ENCODE peak calls at places on chromosomes 7 and 10, in four cellular contexts. G is heart left ventricle, I is testis, A is Peyer's patch. S is an unnamed sample. For H3K4me1, the result is how much of the 10 kb centered on the place peaks cover.

GRCh38 chr7:11655163-11655562 is 176.8 kb downstream of the THSD7A start:
- DNase-seq in G (no peak), A (no peak), I (no peak), S (no peak)

GRCh38 chr7:42162560-42163325 is 74.3 kb downstream of the GLI3 start:
- DNase-seq in G (no peak), A (no peak), I (no peak), S (no peak)

GRCh38 chr10:129507216-129507615 is 40.2 kb downstream of the MGMT start:
- DNase-seq in I (no peak), G (no peak), A (no peak), S (no peak)

GRCh38 chr10:80924063-80924952 is 386.6 kb downstream of the SH2D4B start:
- DNase-seq in G (no peak), I (peak), A (peak), S (peak)

GRCh38 chr10:15238553-15239335 is 70.3 kb upstream of the NMT2 start:
- DNase-seq in G (no peak), I (no peak), A (no peak), S (no peak)

GRCh38 chr10:79179404-79180309 is 110.9 kb downstream of the ZMIZ1 start:
- DNase-seq in G (no peak), A (no peak), I (no peak), S (peak)

GRCh38 chr7:16651391-16652254 is 5.6 kb downstream of the BZW2 start:
- DNase-seq in I (no peak), A (no peak), G (no peak), S (no peak)

GRCh38 chr10:12833451-12833850 is 168.1 kb downstream of the CCDC3 start:
- DNase-seq in G (no peak), I (no peak), A (no peak), S (no peak)

GRCh38 chr10:3538850-3539531 is 246.0 kb downstream of the KLF6 start:
- DNase-seq in A (no peak), G (peak), I (no peak), S (no peak)

GRCh38 chr7:98051118-98051744 is 55.4 kb upstream of the LMTK2 start:
- DNase-seq in G (no peak), I (peak), A (peak), S (no peak)

GRCh38 chr7:112759905-112760304 is 30.3 kb downstream of the TMEM168 start:
- DNase-seq in A (no peak), I (no peak), G (no peak), S (no peak)

GRCh38 chr7:71601840-71602239 is 469.9 kb downstream of the GALNT17 start:
- DNase-seq in A (no peak), I (no peak), G (no peak), S (no peak)

GRCh38 chr7:99478464-99479440 is 6.1 kb downstream of the ZNF789 start:
- DNase-seq in G (no peak), I (no peak), A (no peak), S (no peak)

GRCh38 chr7:124246262-124246863 is 213.5 kb upstream of the TMEM229A start:
- DNase-seq in A (no peak), I (no peak), G (no peak), S (no peak)

GRCh38 chr10:103193820-103194529 is 903 bp upstream of the NT5C2 start:
- DNase-seq in G (no peak), A (no peak), I (no peak), S (no peak)

GRCh38 chr10:58662314-58662713 is 149.6 kb downstream of the BICC1 start:
- DNase-seq in A (no peak), I (no peak), G (no peak), S (no peak)

GRCh38 chr10:86258488-86258887 is 108.1 kb downstream of the GRID1 start:
- DNase-seq in A (no peak), G (no peak), I (no peak), S (no peak)

GRCh38 chr7:39248693-39249090 is 271.0 kb downstream of the POU6F2 start:
- DNase-seq in A (no peak), G (no peak), I (no peak), S (no peak)

GRCh38 chr10:43943825-43944360 is 295.2 kb upstream of the ZNF32 start:
- DNase-seq in I (no peak), G (no peak), A (no peak), S (no peak)

GRCh38 chr10:13158401-13158800 is 3.0 kb upstream of the MCM10 start:
- DNase-seq in G (no peak), I (peak), A (no peak), S (peak)

GRCh38 chr7:100444311-100445278 is 8.3 kb upstream of the PPP1R35 start:
- DNase-seq in G (no peak), A (peak), I (no peak), S (no peak)

GRCh38 chr7:117119192-117119924 is 166.1 kb downstream of the ST7 start:
- DNase-seq in I (peak), A (peak), G (peak), S (peak)

GRCh38 chr7:24403557-24403956 is 119.6 kb downstream of the NPY start:
- DNase-seq in A (no peak), G (no peak), I (no peak), S (no peak)

GRCh38 chr7:24404315-24404714 is 120.3 kb downstream of the NPY start:
- DNase-seq in A (no peak), I (no peak), G (no peak), S (no peak)

GRCh38 chr7:24405002-24405401 is 121.0 kb downstream of the NPY start:
- DNase-seq in I (no peak), A (no peak), G (no peak), S (no peak)

GRCh38 chr7:24402655-24403054 is 118.7 kb downstream of the NPY start:
- DNase-seq in A (no peak), I (no peak), G (no peak), S (no peak)

GRCh38 chr7:24401628-24402593 is 117.9 kb downstream of the NPY start:
- DNase-seq in G (no peak), A (no peak), I (no peak), S (no peak)
- H3K4me3 ChIP-seq in G (no peak), A (no peak), I (no peak), S (no peak)

GRCh38 chr10:119283387-119283786 is 76.0 kb downstream of the GRK5 start:
- DNase-seq in A (no peak), G (no peak), I (no peak), S (no peak)

GRCh38 chr10:119284679-119285096 is 77.3 kb downstream of the GRK5 start:
- DNase-seq in I (peak), G (no peak), A (no peak), S (no peak)

GRCh38 chr10:119281581-119282071 is 74.3 kb downstream of the GRK5 start:
- DNase-seq in A (no peak), G (peak), I (peak), S (peak)

GRCh38 chr10:119283818-119284217 is 76.4 kb downstream of the GRK5 start:
- DNase-seq in I (no peak), G (no peak), A (peak), S (no peak)

GRCh38 chr10:119282446-119282845 is 75.1 kb downstream of the GRK5 start:
- DNase-seq in A (no peak), I (no peak), G (no peak), S (no peak)
- H3K4me1 ChIP-seq in A (under half), I (under half), G (half or more), S (under half)

GRCh38 chr10:52993109-52993508 is 220.5 kb upstream of the MBL2 start:
- DNase-seq in A (no peak), G (no peak), I (no peak), S (no peak)
- H3K4me3 ChIP-seq in A (no peak), G (no peak), I (no peak), S (no peak)

GRCh38 chr10:17235136-17235535 is 7.1 kb downstream of the VIM start:
- DNase-seq in I (no peak), G (no peak), A (no peak), S (no peak)
- H3K4me1 ChIP-seq in I (under half), G (under half), A (under half), S (under half)

GRCh38 chr10:90967865-90968264 is 47.0 kb upstream of the ANKRD1 start:
- DNase-seq in G (no peak), I (no peak), A (no peak), S (no peak)

GRCh38 chr10:90969947-90970673 is 49.2 kb upstream of the ANKRD1 start:
- DNase-seq in I (no peak), G (no peak), A (no peak), S (no peak)

GRCh38 chr10:90968448-90969086 is 47.7 kb upstream of the ANKRD1 start:
- DNase-seq in A (no peak), I (no peak), G (no peak), S (no peak)

GRCh38 chr10:90966146-90966545 is 45.3 kb upstream of the ANKRD1 start:
- DNase-seq in G (no peak), A (no peak), I (no peak), S (no peak)

DNA sequence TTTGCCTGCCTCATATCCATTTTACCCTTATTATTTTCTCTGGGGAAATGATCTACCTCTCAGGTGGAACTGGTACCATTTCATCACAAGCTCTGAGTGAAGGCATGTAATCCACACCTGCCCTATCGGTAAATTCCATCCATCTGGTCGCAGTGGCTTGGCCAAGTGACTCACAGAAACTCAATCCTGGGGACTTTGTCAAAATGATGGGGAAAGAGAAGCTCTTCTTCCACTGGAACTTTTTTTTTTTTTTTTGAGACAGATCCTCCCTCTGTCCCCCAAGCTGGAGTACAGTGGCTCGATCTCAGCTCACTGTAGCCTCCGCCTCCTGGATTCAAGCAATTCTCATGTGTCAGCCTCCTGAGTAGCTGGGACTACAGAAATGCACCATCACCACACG is 48.3 kb upstream of the ANKRD1 start:
- DNase-seq in A (no peak), I (no peak), G (no peak), S (no peak)
- H3K4me3 ChIP-seq in A (no peak), I (no peak), G (no peak), S (no peak)

GRCh38 chr10:30986027-30986672 is 45.5 kb downstream of the ZNF438 start:
- DNase-seq in A (no peak), G (no peak), I (no peak), S (no peak)
- H3K4me1 ChIP-seq in A (under half), G (half or more), I (under half), S (under half)

DNA sequence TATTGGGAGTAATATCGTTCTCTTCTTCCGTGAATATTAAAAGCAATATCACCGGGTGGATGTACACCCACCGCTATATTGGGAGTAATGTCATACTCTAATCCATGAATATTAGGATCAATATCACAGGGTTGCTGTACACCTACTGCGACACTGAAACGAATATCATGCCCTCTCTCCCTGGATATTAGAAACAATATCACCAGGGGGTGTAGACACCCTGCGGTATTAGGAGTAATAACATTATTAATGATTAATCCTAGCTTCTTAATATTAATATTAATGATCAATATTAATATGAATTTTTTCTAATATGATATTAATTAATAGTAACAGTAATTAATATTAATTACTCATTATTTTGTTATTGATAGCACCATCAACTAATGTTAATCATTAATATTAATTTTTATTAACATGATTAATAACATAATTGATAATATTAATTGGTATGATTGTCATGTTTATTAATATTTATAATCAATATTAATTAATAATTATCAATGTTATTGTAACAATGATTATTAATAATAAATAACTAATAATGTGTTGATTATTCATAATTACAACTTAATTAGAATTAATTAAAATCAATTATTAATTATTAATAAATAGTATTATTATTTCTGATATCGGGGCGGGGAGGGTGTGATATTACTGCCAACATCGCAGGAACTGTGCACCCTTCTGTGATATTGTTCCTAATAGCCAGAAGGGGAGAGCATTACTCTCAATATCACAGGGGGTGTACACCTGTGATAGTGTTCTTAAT is 121.3 kb upstream of the C1GALT1 start:
- DNase-seq in G (no peak), A (no peak), I (no peak), S (no peak)
- H3K4me3 ChIP-seq in G (no peak), A (no peak), I (no peak), S (no peak)

DNA sequence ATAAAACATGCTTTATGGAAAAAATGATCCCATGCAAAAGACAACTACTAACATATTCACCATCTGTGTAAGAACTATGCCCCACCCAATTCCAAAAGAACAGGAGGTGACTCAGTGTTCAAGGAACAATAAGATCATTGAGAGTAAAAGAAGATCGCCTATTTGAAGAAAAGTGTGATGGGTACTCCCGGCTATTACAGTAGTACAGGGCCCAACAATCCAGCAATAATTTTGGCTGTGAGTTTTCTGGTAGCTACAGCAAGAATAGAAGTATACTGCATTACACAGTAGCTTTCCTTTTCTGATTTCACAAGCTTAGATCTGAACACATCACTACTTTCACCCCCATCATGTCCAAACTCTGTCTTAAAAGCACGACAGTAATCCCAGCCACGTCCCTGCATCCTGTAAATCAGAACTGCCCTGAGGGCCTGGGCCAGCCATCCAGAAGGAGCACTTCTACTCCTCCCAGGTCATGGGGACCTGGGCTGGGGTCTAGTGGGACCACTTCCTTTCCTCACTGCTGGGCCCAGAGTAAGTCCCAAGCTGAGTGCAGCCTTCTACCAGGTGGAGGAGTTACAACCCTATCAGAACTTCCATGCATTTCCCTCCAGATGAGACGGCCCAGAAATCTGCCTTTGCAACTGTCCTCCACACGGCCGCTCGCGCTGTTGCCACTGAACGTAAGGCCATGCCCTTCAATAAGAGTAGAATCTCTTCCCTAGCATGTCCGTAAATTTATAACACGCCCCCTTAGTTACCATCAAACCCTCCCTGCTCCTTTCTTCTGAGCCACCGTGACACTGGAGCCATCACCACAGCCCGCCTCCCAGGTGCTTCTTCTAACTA is 7.9 kb downstream of the ESYT2 start:
- DNase-seq in A (no peak), I (no peak), G (no peak), S (no peak)
- H3K4me1 ChIP-seq in A (half or more), I (under half), G (half or more), S (under half)

DNA sequence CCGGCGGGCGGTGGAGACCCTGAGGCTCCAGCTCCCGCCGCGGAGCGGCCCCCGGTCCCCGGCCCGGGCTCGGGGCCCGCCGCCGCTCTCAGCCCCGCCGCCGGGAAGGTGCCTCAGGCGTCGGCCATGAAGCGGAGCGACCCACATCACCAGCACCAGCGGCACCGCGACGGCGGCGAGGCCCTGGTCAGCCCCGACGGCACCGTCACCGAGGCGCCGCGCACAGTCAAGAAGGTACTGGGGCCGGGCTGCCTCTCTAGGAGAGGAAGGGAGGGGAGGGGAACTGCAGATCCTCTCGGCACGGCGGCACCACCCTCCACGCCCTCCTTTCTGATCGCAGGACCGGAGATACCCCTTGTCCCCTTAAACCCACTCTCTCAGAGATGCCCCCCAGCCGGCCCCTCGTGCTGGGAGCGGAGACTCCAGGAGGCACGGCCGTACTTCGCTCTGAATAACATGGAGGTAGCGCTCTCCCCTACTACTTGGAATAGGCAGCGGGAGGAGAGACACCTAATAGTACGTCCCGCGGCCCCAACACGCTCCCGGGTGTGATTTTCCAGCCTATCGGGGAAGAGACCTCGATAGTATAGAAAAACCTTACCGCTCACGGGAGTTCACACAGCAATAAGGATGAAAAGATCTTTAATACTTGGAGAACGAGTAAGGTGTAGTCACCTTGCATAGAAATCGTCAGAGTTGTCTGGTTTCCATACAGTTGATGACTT is 538 bp downstream of the AHCYL2 start:
- DNase-seq in G (peak), I (peak), A (peak), S (peak)
- H3K4me3 ChIP-seq in G (peak), I (peak), A (peak), S (peak)

S was measured in BE2C.